ENCODE peak calls at places on chromosomes 6 and 20, in five cellular contexts. J is astrocyte, S is GM23338, F is MM.1S, B is fibroblast of lung. N is an unnamed sample.

GRCh38 chr6:120122401-120122800 is 772.8 kb upstream of the MAN1A1 start:
- DNase-seq in F (no peak), B (no peak), J (no peak), S (no peak), N (no peak)

GRCh38 chr20:17854307-17854903 is 114.2 kb downstream of the SNX5 start:
- DNase-seq in B (peak), S (peak), J (no peak), F (peak), N (no peak)

GRCh38 chr6:136975089-136975715 is 53.1 kb downstream of the SLC35D3 start:
- DNase-seq in F (peak), J (no peak), B (no peak), S (no peak), N (no peak)

GRCh38 chr6:137641474-137642077 is 147.4 kb upstream of the OLIG3 start:
- DNase-seq in B (peak), F (peak), J (peak), S (peak), N (peak)

GRCh38 chr6:90716345-90716744 is 129.5 kb upstream of the MAP3K7 start:
- DNase-seq in F (no peak), J (no peak), B (no peak), S (no peak), N (no peak)

GRCh38 chr6:162546905-162547304 is 180.7 kb downstream of the PRKN start:
- DNase-seq in J (no peak), B (no peak), F (no peak), S (no peak), N (no peak)

GRCh38 chr6:723540-723939 is 30.6 kb upstream of the EXOC2 start:
- DNase-seq in J (no peak), S (no peak), F (no peak), B (no peak), N (no peak)

GRCh38 chr6:25028346-25028745 is 92.6 kb upstream of the RIPOR2 start:
- DNase-seq in S (no peak), B (no peak), J (no peak), F (no peak), N (no peak)

GRCh38 chr6:74409447-74409846 is 713.4 kb downstream of the CD109 start:
- DNase-seq in S (peak), F (peak), J (peak), B (peak), N (no peak)

GRCh38 chr20:44566811-44567210 is 15.6 kb upstream of the PKIG start:
- DNase-seq in S (no peak), F (no peak), J (no peak), B (no peak), N (no peak)

GRCh38 chr6:20891161-20891560 is 356.9 kb downstream of the CDKAL1 start:
- DNase-seq in S (no peak), B (no peak), J (no peak), F (no peak), N (no peak)

DNA sequence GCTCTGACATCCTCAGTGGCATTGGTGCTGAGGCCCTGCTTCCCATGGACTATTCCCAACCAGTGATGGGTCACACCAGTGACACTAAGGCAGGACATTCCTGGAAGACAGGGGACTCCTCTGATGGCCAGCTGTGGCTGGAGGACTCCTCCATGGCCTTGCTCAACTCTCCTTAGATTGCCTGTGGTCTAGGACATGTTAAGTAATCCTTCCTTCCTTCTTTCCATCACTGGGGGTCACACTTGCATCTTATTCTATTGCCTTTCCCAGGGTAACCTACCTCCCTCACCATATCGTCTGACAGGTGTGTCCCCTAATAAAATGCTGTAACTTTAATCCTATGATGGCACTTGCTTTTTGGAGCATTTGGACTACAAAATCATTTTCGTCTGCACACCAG is 24.5 kb upstream of the HLA-A start:
- DNase-seq in S (peak), J (no peak), F (no peak), B (no peak), N (no peak)
- TF ChIP-seq CTCF in S (no peak), J (no peak), F (no peak), B (no peak), N (peak)

GRCh38 chr20:62962221-62962879 is 9.8 kb downstream of the SLC17A9 start:
- DNase-seq in S (no peak), B (no peak), J (no peak), F (no peak), N (no peak)

GRCh38 chr20:62962891-62963613 is 10.5 kb downstream of the SLC17A9 start:
- DNase-seq in J (no peak), B (no peak), F (no peak), S (no peak), N (no peak)

GRCh38 chr20:62964700-62965099 is 12.2 kb downstream of the SLC17A9 start:
- DNase-seq in J (no peak), B (no peak), S (no peak), F (no peak), N (no peak)

GRCh38 chr20:62965363-62965771 is 12.9 kb downstream of the SLC17A9 start:
- DNase-seq in J (no peak), B (no peak), S (peak), F (no peak), N (no peak)

GRCh38 chr20:62963614-62964397 is 11.3 kb downstream of the SLC17A9 start:
- DNase-seq in J (no peak), F (no peak), S (no peak), B (no peak), N (no peak)
- TF ChIP-seq EZH2 in J (no peak), F (no peak), S (no peak), B (no peak), N (no peak)

GRCh38 chr6:158707120-158707519 is 57.3 kb downstream of the SYTL3 start:
- DNase-seq in S (no peak), B (peak), F (no peak), J (peak), N (no peak)
- H3K4me2 ChIP-seq in S (no peak), B (peak), F (peak), J (peak), N (no peak)

GRCh38 chr6:105790635-105791034 is 295.5 kb upstream of the PRDM1 start:
- DNase-seq in F (no peak), S (peak), B (no peak), J (no peak), N (no peak)
- TF ChIP-seq CTCF in F (peak), S (peak), B (peak), J (no peak), N (peak)

GRCh38 chr6:98843274-98844243 is 9.2 kb downstream of the POU3F2 start:
- DNase-seq in F (no peak), S (peak), B (no peak), J (peak), N (no peak)
- TF ChIP-seq EZH2 in F (no peak), S (peak), B (peak), J (peak), N (no peak)

GRCh38 chr6:155378724-155379123 is 64.4 kb upstream of the TFB1M start:
- DNase-seq in S (no peak), F (no peak), B (no peak), J (no peak), N (no peak)

GRCh38 chr6:155378284-155378683 is 64.0 kb upstream of the TFB1M start:
- DNase-seq in J (no peak), B (no peak), F (no peak), S (no peak), N (no peak)

GRCh38 chr6:155380666-155381332 is 66.5 kb upstream of the TFB1M start:
- DNase-seq in S (no peak), F (no peak), J (no peak), B (no peak), N (no peak)

GRCh38 chr6:155384343-155384742 is 70.1 kb upstream of the TFB1M start:
- DNase-seq in B (no peak), S (no peak), F (no peak), J (no peak), N (no peak)

DNA sequence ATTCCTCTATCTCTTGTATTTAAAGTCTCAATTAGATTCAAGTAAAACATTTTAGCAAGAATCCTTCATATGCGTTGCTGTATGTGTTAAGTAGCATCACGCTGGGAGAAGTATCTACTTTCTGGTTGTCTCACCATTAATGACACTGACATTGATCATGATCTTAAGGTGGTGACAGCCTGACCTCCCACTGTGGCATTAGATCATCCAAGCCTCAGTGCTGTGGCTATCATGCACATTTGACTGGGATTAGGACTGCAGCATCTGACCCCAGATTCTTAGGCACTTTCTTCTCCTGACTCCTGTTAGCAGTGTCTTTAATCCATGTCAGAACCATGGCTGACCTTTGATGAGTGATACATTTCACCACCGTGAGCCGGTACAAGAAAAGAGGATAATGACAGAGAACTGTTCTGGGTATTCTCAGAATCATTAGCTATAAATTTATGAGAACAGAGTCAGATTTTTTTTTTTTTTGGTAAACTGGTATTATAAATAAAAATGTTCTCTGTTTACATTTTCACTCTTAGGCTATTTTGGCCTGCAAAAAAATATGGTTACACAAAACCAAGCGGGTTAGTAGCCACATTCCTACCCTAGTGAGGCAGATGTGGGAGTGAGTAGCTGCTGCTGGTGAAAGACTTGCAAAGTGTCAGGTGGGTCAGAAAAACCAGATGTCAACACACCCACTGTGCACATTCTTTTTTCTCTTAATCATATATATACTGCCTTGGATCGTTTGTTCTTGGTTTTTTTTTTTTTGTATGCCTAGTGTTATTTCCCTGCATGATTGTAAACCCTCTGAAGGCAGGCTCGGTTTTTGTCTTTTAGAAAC is 67.8 kb upstream of the TFB1M start:
- DNase-seq in F (no peak), B (peak), J (peak), S (no peak), N (no peak)
- H3K4me2 ChIP-seq in F (no peak), B (peak), J (peak), S (no peak), N (no peak)

GRCh38 chr20:57715268-57715904 is 5.6 kb upstream of the PMEPA1 start:
- DNase-seq in S (no peak), F (no peak), J (no peak), B (no peak), N (no peak)

GRCh38 chr20:57716202-57716601 is 6.4 kb upstream of the PMEPA1 start:
- DNase-seq in B (peak), J (peak), F (no peak), S (no peak), N (no peak)

GRCh38 chr20:57713505-57713903 is 3.7 kb upstream of the PMEPA1 start:
- DNase-seq in S (no peak), B (no peak), J (no peak), F (no peak), N (no peak)

GRCh38 chr20:57713951-57714350 is 4.1 kb upstream of the PMEPA1 start:
- DNase-seq in S (no peak), J (no peak), B (no peak), F (no peak), N (no peak)

DNA sequence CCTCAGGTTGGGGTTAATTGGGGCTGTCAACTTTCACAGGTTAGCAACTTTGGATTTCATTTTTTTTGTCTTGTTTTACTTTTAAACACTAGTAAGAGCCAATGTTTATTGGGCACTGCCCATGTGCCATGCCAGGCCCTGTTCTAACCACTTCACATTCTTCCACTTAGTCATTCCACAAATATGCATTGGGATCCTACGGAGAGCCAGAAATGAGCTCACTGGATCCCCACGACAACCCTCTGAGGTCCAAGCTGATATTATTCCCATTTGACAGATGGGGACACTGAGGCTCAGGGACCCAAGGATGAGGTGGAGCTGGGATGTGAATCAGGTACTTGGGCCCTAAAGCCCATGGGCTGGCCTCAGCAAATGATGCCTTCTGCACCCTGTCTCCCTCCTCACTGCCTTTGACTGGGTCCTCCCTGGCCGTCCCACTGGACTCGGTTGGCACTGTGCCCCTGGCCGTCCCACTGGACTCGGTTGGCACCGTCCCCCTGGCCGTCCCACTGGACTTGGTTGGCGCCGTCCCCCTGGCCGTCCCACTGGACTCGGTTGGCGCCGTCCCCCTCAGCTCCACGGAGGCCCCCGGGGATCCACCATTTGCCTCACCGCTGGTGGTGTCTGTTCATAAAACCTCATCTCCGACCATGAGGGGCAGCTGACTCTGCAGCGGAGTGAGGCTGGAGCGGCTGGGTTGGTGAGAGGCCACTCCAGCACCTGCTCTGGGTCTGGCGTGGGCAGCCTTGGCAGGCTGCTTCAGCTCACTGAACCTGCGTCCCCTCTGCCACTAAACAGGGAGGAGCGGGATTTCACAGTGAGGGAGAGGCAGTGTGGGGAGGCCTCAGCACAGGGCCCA is 4.8 kb upstream of the PMEPA1 start:
- DNase-seq in F (no peak), S (no peak), J (peak), B (peak), N (no peak)
- TF ChIP-seq CTCF in F (no peak), S (no peak), J (no peak), B (no peak), N (no peak)

GRCh38 chr6:99590728-99591672 is 15.6 kb upstream of the PRDM13 start:
- DNase-seq in S (peak), B (no peak), J (no peak), F (no peak), N (no peak)
- TF ChIP-seq EZH2 in S (peak), B (peak), J (peak), F (no peak), N (no peak)

GRCh38 chr20:56358070-56358469 is 704 bp upstream of the FAM210B start:
- DNase-seq in J (no peak), B (no peak), S (no peak), F (no peak), N (no peak)
- H3K4me2 ChIP-seq in J (peak), B (peak), S (peak), F (peak), N (peak)

GRCh38 chr6:128821116-128821515 is 61.8 kb upstream of the LAMA2 start:
- DNase-seq in S (no peak), F (no peak), J (no peak), B (no peak), N (no peak)
- TF ChIP-seq CTCF in S (no peak), F (no peak), J (no peak), B (no peak), N (no peak)